ENCODE peak calls at places on chromosomes 6 and 20, in eight cellular contexts. One of them, this sample, is unnamed.

GRCh38 chr6:137414599-137414998 is 79.6 kb downstream of the OLIG3 start:
- DNase-seq in fibroblast of the aortic adventitia: no peak
- DNase-seq in GM12865: no peak
- DNase-seq in OCI-LY7: no peak
- DNase-seq in stomach: no peak
- DNase-seq in HCT116: no peak
- DNase-seq in ovary: no peak
- DNase-seq in GM23248: no peak
- DNase-seq in this sample: no peak

GRCh38 chr20:34938466-34939163 is 17.0 kb downstream of the GSS start:
- DNase-seq in OCI-LY7: no peak
- DNase-seq in GM23248: no peak
- DNase-seq in stomach: peak; percentile 91
- DNase-seq in fibroblast of the aortic adventitia: no peak
- DNase-seq in GM12865: no peak
- DNase-seq in HCT116: no peak
- DNase-seq in ovary: no peak
- DNase-seq in this sample: peak; percentile 95

GRCh38 chr20:43448748-43449535 is 8.8 kb upstream of the SRSF6 start:
- DNase-seq in fibroblast of the aortic adventitia: peak; percentile 43
- DNase-seq in GM23248: peak; percentile 60
- DNase-seq in OCI-LY7: peak; percentile 65
- DNase-seq in ovary: no peak
- DNase-seq in GM12865: peak; percentile 60
- DNase-seq in stomach: peak; percentile 51
- DNase-seq in HCT116: peak; percentile 36
- DNase-seq in this sample: peak; percentile 68

GRCh38 chr20:57830515-57830895 is 120.7 kb upstream of the PMEPA1 start:
- DNase-seq in GM12865: no peak
- DNase-seq in GM23248: no peak
- DNase-seq in OCI-LY7: no peak
- DNase-seq in ovary: no peak
- DNase-seq in stomach: no peak
- DNase-seq in HCT116: no peak
- DNase-seq in fibroblast of the aortic adventitia: no peak
- DNase-seq in this sample: no peak

GRCh38 chr6:128069180-128069579 is 168.3 kb upstream of the THEMIS start:
- DNase-seq in ovary: no peak
- DNase-seq in OCI-LY7: no peak
- DNase-seq in GM12865: no peak
- DNase-seq in fibroblast of the aortic adventitia: peak; percentile 74
- DNase-seq in HCT116: no peak
- DNase-seq in stomach: no peak
- DNase-seq in GM23248: peak; percentile 81
- DNase-seq in this sample: no peak

GRCh38 chr20:6698056-6698455 is 69.4 kb upstream of the BMP2 start:
- DNase-seq in fibroblast of the aortic adventitia: no peak
- DNase-seq in GM23248: no peak
- DNase-seq in GM12865: no peak
- DNase-seq in HCT116: peak; percentile 7
- DNase-seq in ovary: no peak
- DNase-seq in OCI-LY7: no peak
- DNase-seq in stomach: peak; percentile 36
- DNase-seq in this sample: no peak

GRCh38 chr6:113147544-113147943 is 709.6 kb upstream of the MARCKS start:
- DNase-seq in GM23248: peak; percentile 52
- DNase-seq in fibroblast of the aortic adventitia: no peak
- DNase-seq in ovary: no peak
- DNase-seq in GM12865: no peak
- DNase-seq in stomach: no peak
- DNase-seq in OCI-LY7: no peak
- DNase-seq in HCT116: no peak
- DNase-seq in this sample: no peak

GRCh38 chr20:33475381-33476160 is 14.3 kb upstream of the CBFA2T2 start:
- DNase-seq in HCT116: no peak
- DNase-seq in ovary: no peak
- DNase-seq in GM23248: no peak
- DNase-seq in stomach: no peak
- DNase-seq in GM12865: no peak
- DNase-seq in OCI-LY7: no peak
- DNase-seq in fibroblast of the aortic adventitia: no peak
- DNase-seq in this sample: no peak

GRCh38 chr6:85865665-85866372 is 223.1 kb upstream of the SYNCRIP start:
- DNase-seq in OCI-LY7: no peak
- DNase-seq in fibroblast of the aortic adventitia: peak; percentile 79
- DNase-seq in HCT116: peak; percentile 3
- DNase-seq in stomach: no peak
- DNase-seq in GM23248: peak; percentile 83
- DNase-seq in GM12865: peak; percentile 37
- DNase-seq in ovary: peak; percentile 11
- DNase-seq in this sample: peak; percentile 27

GRCh38 chr20:51958636-51959542 is 156.6 kb upstream of the SALL4 start:
- DNase-seq in OCI-LY7: no peak
- DNase-seq in ovary: no peak
- DNase-seq in stomach: no peak
- DNase-seq in fibroblast of the aortic adventitia: peak; percentile 39
- DNase-seq in HCT116: no peak
- DNase-seq in GM12865: no peak
- DNase-seq in GM23248: no peak
- DNase-seq in this sample: no peak

GRCh38 chr6:125952764-125953501 is 3.6 kb upstream of the HINT3 start:
- DNase-seq in OCI-LY7: peak; percentile 18
- DNase-seq in GM23248: peak; percentile 69
- DNase-seq in HCT116: no peak
- DNase-seq in fibroblast of the aortic adventitia: peak; percentile 52
- DNase-seq in stomach: no peak
- DNase-seq in ovary: no peak
- DNase-seq in GM12865: peak; percentile 65
- DNase-seq in this sample: peak; percentile 54

GRCh38 chr6:162733489-162733888 is 5.7 kb downstream of the PACRG start:
- DNase-seq in GM23248: no peak
- DNase-seq in HCT116: no peak
- DNase-seq in GM12865: no peak
- DNase-seq in ovary: no peak
- DNase-seq in fibroblast of the aortic adventitia: no peak
- DNase-seq in OCI-LY7: peak; percentile 23
- DNase-seq in stomach: no peak
- DNase-seq in this sample: peak; percentile 40

GRCh38 chr6:154805288-154805911 is 72.2 kb downstream of the SCAF8 start:
- DNase-seq in GM12865: peak; percentile 60
- DNase-seq in fibroblast of the aortic adventitia: peak; percentile 78
- DNase-seq in HCT116: peak; percentile 31
- DNase-seq in GM23248: peak; percentile 72
- DNase-seq in OCI-LY7: peak; percentile 59
- DNase-seq in ovary: no peak
- DNase-seq in stomach: no peak
- DNase-seq in this sample: peak; percentile 58

GRCh38 chr6:33693186-33694158 is 18.0 kb downstream of the UQCC2 start:
- DNase-seq in GM23248: peak; percentile 18
- DNase-seq in HCT116: no peak
- DNase-seq in OCI-LY7: no peak
- DNase-seq in fibroblast of the aortic adventitia: no peak
- DNase-seq in ovary: no peak
- DNase-seq in GM12865: no peak
- DNase-seq in stomach: no peak
- DNase-seq in this sample: no peak

GRCh38 chr6:33696076-33696475 is 15.4 kb downstream of the UQCC2 start:
- DNase-seq in fibroblast of the aortic adventitia: no peak
- DNase-seq in stomach: no peak
- DNase-seq in OCI-LY7: no peak
- DNase-seq in GM12865: no peak
- DNase-seq in ovary: no peak
- DNase-seq in GM23248: no peak
- DNase-seq in HCT116: no peak
- DNase-seq in this sample: no peak

GRCh38 chr6:33695451-33695855 is 16.0 kb downstream of the UQCC2 start:
- DNase-seq in GM12865: no peak
- DNase-seq in GM23248: peak; percentile 74
- DNase-seq in OCI-LY7: no peak
- DNase-seq in fibroblast of the aortic adventitia: no peak
- DNase-seq in ovary: no peak
- DNase-seq in stomach: no peak
- DNase-seq in HCT116: no peak
- DNase-seq in this sample: no peak

GRCh38 chr6:33694401-33694931 is 17.0 kb downstream of the UQCC2 start:
- DNase-seq in GM23248: peak; percentile 91
- DNase-seq in fibroblast of the aortic adventitia: peak; percentile 38
- DNase-seq in HCT116: no peak
- DNase-seq in OCI-LY7: no peak
- DNase-seq in GM12865: no peak
- DNase-seq in ovary: no peak
- DNase-seq in stomach: no peak
- DNase-seq in this sample: no peak

DNA sequence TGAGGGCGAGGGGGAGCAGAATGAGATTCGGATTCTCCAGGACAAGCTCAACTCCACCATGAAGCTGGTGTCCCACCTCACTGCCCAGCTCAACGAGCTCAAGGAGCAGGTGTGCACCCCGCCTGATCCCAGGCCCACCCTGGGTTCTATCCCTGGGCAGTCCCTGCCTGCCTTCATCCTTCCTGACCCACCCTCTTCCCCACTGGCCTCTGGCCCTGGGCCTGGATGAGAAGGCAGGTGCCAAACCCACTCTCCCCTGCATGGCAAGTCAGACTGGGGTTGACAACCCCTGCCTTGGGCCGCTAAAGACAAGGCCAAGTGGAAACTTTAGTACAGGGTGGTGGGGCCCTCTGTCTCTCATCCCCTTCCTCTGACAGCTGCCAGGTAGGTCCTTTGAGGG is 16.5 kb downstream of the UQCC2 start:
- DNase-seq in GM23248: no peak
- DNase-seq in GM12865: no peak
- DNase-seq in ovary: no peak
- DNase-seq in HCT116: no peak
- DNase-seq in fibroblast of the aortic adventitia: no peak
- DNase-seq in stomach: no peak
- DNase-seq in OCI-LY7: no peak
- DNase-seq in this sample: no peak
- H3K4me3 ChIP-seq in GM23248: no peak overlapping the region
- H3K4me3 ChIP-seq in GM12865: no peak overlapping the region
- H3K4me3 ChIP-seq in ovary: no peak overlapping the region
- H3K4me3 ChIP-seq in HCT116: no peak overlapping the region
- H3K4me3 ChIP-seq in fibroblast of the aortic adventitia: no peak overlapping the region
- H3K4me3 ChIP-seq in stomach: no peak overlapping the region
- H3K4me3 ChIP-seq in OCI-LY7: no peak overlapping the region
- H3K4me3 ChIP-seq in this sample: no peak overlapping the region

GRCh38 chr6:164927288-164928040 is 381.9 kb downstream of the C6orf118 start:
- DNase-seq in GM12865: peak; percentile 61
- DNase-seq in GM23248: peak; percentile 76
- DNase-seq in fibroblast of the aortic adventitia: peak; percentile 54
- DNase-seq in HCT116: peak; percentile 1
- DNase-seq in stomach: peak; percentile 69
- DNase-seq in OCI-LY7: peak; percentile 43
- DNase-seq in ovary: peak; percentile 24
- DNase-seq in this sample: peak; percentile 73
- H3K4me3 ChIP-seq in GM12865: no peak overlapping the region
- H3K4me3 ChIP-seq in GM23248: peak overlapping the region; percentile 74
- H3K4me3 ChIP-seq in fibroblast of the aortic adventitia: no peak overlapping the region
- H3K4me3 ChIP-seq in HCT116: no peak overlapping the region
- H3K4me3 ChIP-seq in stomach: no peak overlapping the region
- H3K4me3 ChIP-seq in OCI-LY7: no peak overlapping the region
- H3K4me3 ChIP-seq in ovary: no peak overlapping the region
- H3K4me3 ChIP-seq in this sample: no peak overlapping the region

GRCh38 chr20:41004561-41005360 is 23.9 kb upstream of the TOP1 start:
- DNase-seq in HCT116: no peak
- DNase-seq in fibroblast of the aortic adventitia: no peak
- DNase-seq in GM23248: peak; percentile 52
- DNase-seq in ovary: no peak
- DNase-seq in GM12865: no peak
- DNase-seq in stomach: peak; percentile 39
- DNase-seq in OCI-LY7: peak; percentile 65
- DNase-seq in this sample: no peak
- H3K4me3 ChIP-seq in HCT116: no peak overlapping the region
- H3K4me3 ChIP-seq in fibroblast of the aortic adventitia: no peak overlapping the region
- H3K4me3 ChIP-seq in GM23248: no peak overlapping the region
- H3K4me3 ChIP-seq in ovary: no peak overlapping the region
- H3K4me3 ChIP-seq in GM12865: no peak overlapping the region
- H3K4me3 ChIP-seq in stomach: no peak overlapping the region
- H3K4me3 ChIP-seq in OCI-LY7: no peak overlapping the region
- H3K4me3 ChIP-seq in this sample: no peak overlapping the region

GRCh38 chr6:99614430-99615161 is 8.0 kb downstream of the PRDM13 start:
- DNase-seq in ovary: no peak
- DNase-seq in stomach: no peak
- DNase-seq in GM12865: peak; percentile 64
- DNase-seq in OCI-LY7: no peak
- DNase-seq in GM23248: peak; percentile 38
- DNase-seq in HCT116: no peak
- DNase-seq in fibroblast of the aortic adventitia: no peak
- DNase-seq in this sample: peak; percentile 14

GRCh38 chr6:99612551-99613397 is 6.1 kb downstream of the PRDM13 start:
- DNase-seq in GM23248: no peak
- DNase-seq in fibroblast of the aortic adventitia: no peak
- DNase-seq in GM12865: no peak
- DNase-seq in OCI-LY7: no peak
- DNase-seq in HCT116: no peak
- DNase-seq in stomach: no peak
- DNase-seq in ovary: no peak
- DNase-seq in this sample: no peak

GRCh38 chr6:99613705-99614429 is 7.2 kb downstream of the PRDM13 start:
- DNase-seq in fibroblast of the aortic adventitia: no peak
- DNase-seq in HCT116: no peak
- DNase-seq in stomach: no peak
- DNase-seq in GM23248: peak; percentile 37
- DNase-seq in OCI-LY7: peak; percentile 16
- DNase-seq in GM12865: peak; percentile 79
- DNase-seq in ovary: no peak
- DNase-seq in this sample: peak; percentile 19

GRCh38 chr6:99611148-99611547 is 4.5 kb downstream of the PRDM13 start:
- DNase-seq in OCI-LY7: no peak
- DNase-seq in GM12865: peak; percentile 82
- DNase-seq in fibroblast of the aortic adventitia: no peak
- DNase-seq in ovary: no peak
- DNase-seq in stomach: no peak
- DNase-seq in HCT116: no peak
- DNase-seq in GM23248: no peak
- DNase-seq in this sample: peak; percentile 79

GRCh38 chr6:99613398-99613704 is 6.7 kb downstream of the PRDM13 start:
- DNase-seq in stomach: no peak
- DNase-seq in GM23248: peak; percentile 60
- DNase-seq in GM12865: peak; percentile 83
- DNase-seq in fibroblast of the aortic adventitia: no peak
- DNase-seq in OCI-LY7: peak; percentile 24
- DNase-seq in HCT116: no peak
- DNase-seq in ovary: no peak
- DNase-seq in this sample: no peak
- H3K4me3 ChIP-seq in stomach: peak overlapping the region; percentile 57
- H3K4me3 ChIP-seq in GM23248: peak overlapping the region; percentile 51
- H3K4me3 ChIP-seq in GM12865: peak overlapping the region; percentile 73
- H3K4me3 ChIP-seq in fibroblast of the aortic adventitia: peak overlapping the region; percentile 37
- H3K4me3 ChIP-seq in OCI-LY7: peak overlapping the region; percentile 60
- H3K4me3 ChIP-seq in HCT116: no peak overlapping the region
- H3K4me3 ChIP-seq in ovary: peak overlapping the region; percentile 34
- H3K4me3 ChIP-seq in this sample: no peak overlapping the region

This sample was measured in NB4.